ENCODE peak calls at places on chromosomes 16 and 17, in seven cellular contexts. G, Z, S, J, Y, F and H are unnamed samples.
A peak's percentile ranks its signal among the peaks of the same experiment; 100 is the strongest.

GRCh38 chr16:20879175-20880053 is 20.7 kb downstream of the DCUN1D3 start:
- DNase-seq in F (no peak), S (peak; percentile 61), Y (no peak), J (no peak), Z (no peak), G (no peak), H (no peak)

GRCh38 chr16:46728804-46729203 is 19.3 kb downstream of the MYLK3 start:
- DNase-seq in J (no peak), S (no peak), Z (no peak), F (no peak), G (no peak), Y (no peak), H (no peak)

GRCh38 chr17:72470338-72471133 is 349.7 kb downstream of the SOX9 start:
- DNase-seq in Y (no peak), J (no peak), G (no peak), F (no peak), Z (no peak), S (no peak), H (no peak)

GRCh38 chr16:72723781-72724180 is 324.1 kb downstream of the ZFHX3 start:
- DNase-seq in S (peak; percentile 30), G (no peak), Y (no peak), F (peak; percentile 71), Z (no peak), J (no peak), H (no peak)

GRCh38 chr16:49857423-49858181 is 1.7 kb upstream of the ZNF423 start:
- DNase-seq in J (peak; percentile 85), Z (no peak), Y (peak; percentile 60), G (no peak), S (peak; percentile 75), F (no peak), H (peak; percentile 49)

GRCh38 chr16:28937222-28937876 is 5.6 kb downstream of the CD19 start:
- DNase-seq in G (no peak), Z (no peak), F (no peak), Y (no peak), S (no peak), J (no peak), H (no peak)

GRCh38 chr16:78478267-78478821 is 378.9 kb downstream of the WWOX start:
- DNase-seq in Y (no peak), J (no peak), S (no peak), F (no peak), Z (no peak), G (no peak), H (peak; percentile 25)

GRCh38 chr17:2259769-2260536 is 43.6 kb downstream of the SMG6 start:
- DNase-seq in Z (no peak), G (no peak), S (no peak), Y (no peak), F (no peak), J (no peak), H (no peak)

GRCh38 chr17:59651346-59651745 is 31.7 kb downstream of the CLTC start:
- DNase-seq in S (peak; percentile 32), Z (no peak), J (no peak), G (no peak), Y (no peak), F (no peak), H (no peak)

GRCh38 chr17:18184143-18185007 is 747 bp downstream of the ALKBH5 start:
- DNase-seq in F (no peak), Z (no peak), Y (peak; percentile 38), J (peak; percentile 60), G (no peak), S (peak; percentile 38), H (peak; percentile 19)

GRCh38 chr16:69014811-69015210 is 90.6 kb upstream of the HAS3 start:
- DNase-seq in J (no peak), Y (no peak), Z (no peak), G (no peak), S (no peak), F (no peak), H (no peak)

GRCh38 chr17:58382885-58383248 is 30.9 kb upstream of the SUPT4H1 start:
- DNase-seq in Z (no peak), G (no peak), S (no peak), Y (no peak), J (peak; percentile 29), F (no peak), H (no peak)

GRCh38 chr17:81513669-81514484 is 1.3 kb upstream of the ACTG1 start:
- DNase-seq in G (no peak), F (no peak), S (peak; percentile 80), Y (peak; percentile 72), Z (no peak), J (peak; percentile 80), H (peak; percentile 75)

GRCh38 chr17:16120937-16121336 is 94.4 kb downstream of the NCOR1 start:
- DNase-seq in J (no peak), G (no peak), F (no peak), Y (no peak), S (no peak), Z (no peak), H (no peak)

GRCh38 chr17:79835953-79836951 is 3.0 kb downstream of the CBX4 start:
- DNase-seq in Z (no peak), F (no peak), S (peak; percentile 58), J (peak; percentile 80), G (no peak), Y (no peak), H (no peak)

GRCh38 chr17:7864995-7865650 is 7.3 kb downstream of the CYB5D1 start:
- DNase-seq in F (no peak), Z (no peak), J (no peak), Y (no peak), G (no peak), S (no peak), H (no peak)

GRCh38 chr17:57645950-57646686 is 99.0 kb downstream of the CCDC182 start:
- DNase-seq in J (no peak), G (no peak), S (no peak), F (no peak), Y (no peak), Z (no peak), H (no peak)

GRCh38 chr17:64306850-64307463 is 43.9 kb upstream of the TEX2 start:
- DNase-seq in Z (peak; percentile 15), Y (peak; percentile 66), F (peak; percentile 39), J (peak; percentile 69), S (peak; percentile 88), G (no peak), H (peak; percentile 78)

GRCh38 chr16:9138731-9139501 is 47.5 kb downstream of the HAPSTR1 start:
- DNase-seq in Z (no peak), S (peak; percentile 73), G (no peak), Y (peak; percentile 69), J (peak; percentile 65), F (no peak), H (peak; percentile 77)

GRCh38 chr17:76446449-76447231 is 6.3 kb downstream of the UBE2O start:
- DNase-seq in S (peak; percentile 81), G (no peak), J (peak; percentile 37), Y (no peak), Z (no peak), F (peak; percentile 86), H (no peak)

GRCh38 chr16:84354306-84354705 is 14.0 kb upstream of the ATP2C2 start:
- DNase-seq in F (no peak), S (no peak), J (no peak), Z (no peak), G (no peak), Y (no peak), H (no peak)

GRCh38 chr17:21173543-21173942 is 40.4 kb downstream of the TMEM11 start:
- DNase-seq in S (no peak), F (no peak), Z (no peak), Y (no peak), J (no peak), G (no peak), H (no peak)

GRCh38 chr17:79836952-79837887 is 2.0 kb downstream of the CBX4 start:
- DNase-seq in S (peak; percentile 88), F (no peak), Z (peak; percentile 53), Y (peak; percentile 71), G (no peak), J (peak; percentile 96), H (peak; percentile 48)

GRCh38 chr17:77859411-77859810 is 99.1 kb upstream of the TNRC6C start:
- DNase-seq in Z (no peak), S (no peak), G (no peak), J (no peak), Y (no peak), F (no peak), H (no peak)

GRCh38 chr17:46962374-46962790 is 16.7 kb downstream of the RPRML start:
- DNase-seq in S (peak; percentile 90), F (no peak), J (no peak), Z (no peak), G (no peak), Y (no peak), H (no peak)

GRCh38 chr17:1882836-1883235 is 53.0 kb downstream of the RPA1 start:
- DNase-seq in G (no peak), F (no peak), J (peak; percentile 15), Y (no peak), S (peak; percentile 59), Z (no peak), H (peak; percentile 74)

GRCh38 chr17:38598536-38598935 is 7.2 kb downstream of the SRCIN1 start:
- DNase-seq in F (no peak), Z (peak; percentile 60), J (peak; percentile 86), G (no peak), S (peak; percentile 87), Y (no peak), H (peak; percentile 98)